ENCODE peak calls at places on chromosome 11, in four cellular contexts. T, B, C and R are unnamed samples. For H3K36me3, the result is how much of the 10 kb centered on the place peaks cover.

GRCh38 chr11:111557425-111558111 is 17.0 kb downstream of the LAYN start:
- DNase-seq in B (no peak), T (no peak), C (no peak), R (peak)

GRCh38 chr11:41301023-41301422 is 158.4 kb downstream of the LRRC4C start:
- DNase-seq in T (no peak), B (no peak), C (no peak), R (peak)

GRCh38 chr11:70415176-70415575 is 16.8 kb downstream of the CTTN start:
- DNase-seq in T (no peak), B (no peak), C (no peak), R (peak)

GRCh38 chr11:35012467-35013191 is 96.2 kb downstream of the PDHX start:
- DNase-seq in B (no peak), T (no peak), C (no peak), R (no peak)

GRCh38 chr11:34331736-34332135 is 26.1 kb downstream of the ABTB2 start:
- DNase-seq in T (no peak), B (no peak), C (no peak), R (no peak)

GRCh38 chr11:91220476-91221202 is 997.8 kb upstream of the CHORDC1 start:
- DNase-seq in B (no peak), C (no peak), T (no peak), R (peak)

GRCh38 chr11:134480129-134480652 is 68.1 kb upstream of the B3GAT1 start:
- DNase-seq in B (no peak), T (no peak), C (no peak), R (no peak)

GRCh38 chr11:87970762-87971161 is 204.5 kb downstream of the RAB38 start:
- DNase-seq in T (no peak), B (no peak), C (no peak), R (no peak)

GRCh38 chr11:95767498-95767897 is 22.1 kb downstream of the FAM76B start:
- DNase-seq in C (no peak), T (no peak), B (no peak), R (peak)

GRCh38 chr11:112408551-112408950 is 147.9 kb upstream of the PLET1 start:
- DNase-seq in T (no peak), C (no peak), B (no peak), R (no peak)

GRCh38 chr11:109644158-109644557 is 222.2 kb downstream of the C11orf87 start:
- DNase-seq in C (no peak), B (no peak), T (no peak), R (no peak)

GRCh38 chr11:67631427-67631826 is 1.7 kb upstream of the NUDT8 start:
- DNase-seq in T (no peak), B (no peak), C (no peak), R (no peak)

GRCh38 chr11:88307749-88308425 is 29.6 kb downstream of the CTSC start:
- DNase-seq in T (no peak), C (no peak), B (no peak), R (no peak)

GRCh38 chr11:114440121-114440860 is 1.0 kb downstream of the REXO2 start:
- DNase-seq in T (no peak), B (no peak), C (no peak), R (no peak)

GRCh38 chr11:83520849-83521248 is 234.7 kb upstream of the CCDC90B start:
- DNase-seq in C (no peak), T (peak), B (no peak), R (no peak)

GRCh38 chr11:118778898-118779297 is 12.1 kb downstream of the DDX6 start:
- DNase-seq in B (no peak), C (no peak), T (no peak), R (no peak)

GRCh38 chr11:118768715-118769114 is 22.2 kb downstream of the DDX6 start:
- DNase-seq in T (no peak), C (no peak), B (no peak), R (no peak)

GRCh38 chr11:118771481-118772278 is 19.3 kb downstream of the DDX6 start:
- DNase-seq in T (no peak), B (no peak), C (no peak), R (no peak)

GRCh38 chr11:118774032-118774431 is 16.9 kb downstream of the DDX6 start:
- DNase-seq in B (no peak), T (no peak), C (no peak), R (no peak)
- H3K27ac ChIP-seq in B (no peak), T (no peak), C (no peak), R (no peak)

DNA sequence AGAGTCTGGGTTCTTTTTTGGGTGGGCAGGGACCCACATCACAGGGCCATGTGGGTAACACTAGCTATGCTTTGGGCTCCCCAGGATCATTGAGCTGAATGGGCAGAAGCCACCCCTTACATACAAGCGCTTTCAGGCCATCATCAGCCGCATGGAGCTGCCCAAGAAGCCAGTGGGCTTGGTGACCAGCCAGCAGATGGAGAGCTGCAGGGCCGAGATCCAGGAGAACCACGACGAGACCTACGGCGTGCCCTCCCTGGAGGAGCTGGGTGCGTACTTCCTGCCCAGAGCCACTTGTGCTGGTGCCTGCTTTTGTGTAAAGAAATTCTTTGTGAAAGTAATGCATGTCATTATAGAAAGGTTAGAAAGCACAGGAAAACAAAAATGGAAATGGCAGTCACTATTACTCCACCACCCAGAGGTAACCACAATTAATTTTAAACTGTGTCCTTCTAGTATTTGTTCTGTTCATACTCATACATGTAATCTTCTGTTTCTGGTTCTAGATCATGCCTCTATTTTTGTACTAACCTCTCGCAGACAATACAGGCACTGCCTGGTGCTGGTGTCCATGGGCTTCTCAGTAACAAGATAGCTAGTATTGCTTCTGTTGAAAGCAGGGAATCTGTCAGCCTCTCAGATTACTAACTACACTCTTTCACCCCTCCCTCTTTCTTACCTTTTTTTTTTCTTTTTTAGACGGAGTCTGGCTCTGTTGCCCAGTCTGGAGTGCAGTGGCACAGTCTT is 13.7 kb downstream of the CRY2 start:
- DNase-seq in T (no peak), B (no peak), C (no peak), R (no peak)
- H3K36me3 ChIP-seq in T (under half), B (under half), C (under half), R (under half)

GRCh38 chr11:925496-926301 is at the start of gene AP2A2:
- DNase-seq in T (peak), B (no peak), C (peak), R (peak)

GRCh38 chr11:924406-925157 is 1.1 kb upstream of the AP2A2 start:
- DNase-seq in B (no peak), T (no peak), C (no peak), R (no peak)

GRCh38 chr11:925158-925495 is 543 bp upstream of the AP2A2 start:
- DNase-seq in C (peak), B (no peak), T (no peak), R (no peak)

GRCh38 chr11:927871-928270 is 2.2 kb downstream of the AP2A2 start:
- DNase-seq in B (no peak), T (no peak), C (no peak), R (no peak)

DNA sequence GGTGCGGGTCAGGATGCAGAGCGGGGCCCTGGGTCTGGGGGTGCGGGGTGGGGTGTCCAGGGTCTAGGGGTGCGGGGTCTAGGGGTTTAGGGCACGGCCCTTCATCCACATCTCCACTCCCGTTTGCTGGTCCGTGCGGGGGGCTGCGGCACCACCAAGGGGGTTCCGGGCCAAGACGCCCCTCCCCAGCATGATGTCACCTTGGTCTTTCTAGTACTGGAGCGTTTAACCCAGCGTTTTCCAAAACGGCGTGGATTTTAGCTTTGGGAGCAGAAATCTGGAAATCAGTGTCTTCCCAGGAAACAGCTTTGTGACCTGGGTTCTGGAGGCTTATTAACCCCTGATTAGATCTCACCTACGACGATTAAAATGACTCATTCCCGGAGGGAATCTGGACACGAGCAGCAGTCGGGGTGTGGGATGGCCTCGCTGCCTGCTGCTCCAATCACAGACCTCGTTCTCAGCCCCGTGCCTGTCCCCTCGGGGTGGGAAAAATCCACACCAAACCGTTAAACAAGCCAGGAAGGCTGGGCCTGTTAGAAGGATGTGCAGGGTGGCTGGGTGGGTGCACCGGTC is 759 bp downstream of the AP2A2 start:
- DNase-seq in T (peak), B (no peak), C (peak), R (peak)
- H3K27ac ChIP-seq in T (peak), B (peak), C (peak), R (peak)

DNA sequence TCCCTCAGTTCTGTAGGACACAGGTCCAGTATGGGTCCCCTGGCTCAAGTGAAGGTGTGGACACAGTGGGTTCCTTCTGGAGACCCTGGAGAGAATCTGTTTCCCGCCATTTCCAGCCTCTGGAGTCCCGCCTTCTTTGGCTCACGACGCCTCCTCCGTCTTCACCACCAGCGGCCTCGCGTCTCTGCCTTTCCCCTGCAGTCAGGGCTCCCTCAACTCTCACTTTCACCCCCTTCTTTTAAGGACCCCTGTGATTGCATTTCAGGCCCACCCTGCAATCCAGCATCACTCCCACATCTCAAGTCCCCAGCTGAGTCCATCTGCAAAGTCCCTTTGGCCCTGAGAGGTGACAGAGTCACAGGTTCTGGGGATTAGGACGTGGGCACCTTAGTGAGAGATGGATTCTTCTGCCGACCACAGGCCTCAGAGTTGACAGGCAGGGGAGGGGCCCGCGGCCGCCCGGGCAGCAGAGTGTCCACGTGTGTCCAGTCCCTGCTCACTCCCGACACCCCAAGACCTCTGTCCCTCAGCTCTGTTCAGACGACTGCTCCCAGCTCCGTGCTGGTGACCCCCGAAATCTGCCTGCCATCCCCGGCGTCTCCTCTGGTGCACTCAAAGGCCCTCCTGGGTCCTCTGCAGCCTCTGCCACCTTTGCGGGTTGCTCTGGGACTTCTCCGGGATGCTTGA is 36.9 kb upstream of the KRTAP5-7 start:
- DNase-seq in T (no peak), B (no peak), C (peak), R (no peak)
- H3K36me3 ChIP-seq in T (under half), B (under half), C (under half), R (under half)